ENCODE peak calls at places on chromosomes 5 and 9, in six cellular contexts. One of them, this sample, is unnamed.

GRCh38 chr9:38662763-38663593 is 42.6 kb upstream of the ANKRD18A start:
- DNase-seq in GM12878: no peak
- DNase-seq in SK-N-SH: peak; percentile 36
- DNase-seq in HepG2: no peak
- DNase-seq in HCT116: no peak
- DNase-seq in K562: no peak
- DNase-seq in this sample: no peak

GRCh38 chr9:118362596-118362995 is 658.4 kb downstream of the TLR4 start:
- DNase-seq in K562: no peak
- DNase-seq in GM12878: no peak
- DNase-seq in HepG2: no peak
- DNase-seq in SK-N-SH: no peak
- DNase-seq in HCT116: no peak
- DNase-seq in this sample: no peak

GRCh38 chr9:6686396-6686795 is 40.9 kb upstream of the GLDC start:
- DNase-seq in GM12878: no peak
- DNase-seq in HCT116: no peak
- DNase-seq in SK-N-SH: no peak
- DNase-seq in HepG2: peak; percentile 44
- DNase-seq in K562: no peak
- DNase-seq in this sample: no peak

GRCh38 chr9:128211551-128212281 is 8.5 kb downstream of the DNM1 start:
- DNase-seq in K562: no peak
- DNase-seq in HepG2: no peak
- DNase-seq in HCT116: no peak
- DNase-seq in GM12878: no peak
- DNase-seq in SK-N-SH: no peak
- DNase-seq in this sample: no peak

GRCh38 chr5:128572546-128573339 is 34.7 kb upstream of the FBN2 start:
- DNase-seq in GM12878: no peak
- DNase-seq in HCT116: no peak
- DNase-seq in K562: no peak
- DNase-seq in HepG2: no peak
- DNase-seq in SK-N-SH: no peak
- DNase-seq in this sample: no peak

GRCh38 chr9:93636667-93637066 is 60.3 kb downstream of the PHF2 start:
- DNase-seq in HCT116: no peak
- DNase-seq in GM12878: no peak
- DNase-seq in SK-N-SH: no peak
- DNase-seq in HepG2: no peak
- DNase-seq in K562: no peak
- DNase-seq in this sample: no peak

GRCh38 chr9:35756743-35757526 is 2.9 kb upstream of the MSMP start:
- DNase-seq in K562: peak; percentile 64
- DNase-seq in GM12878: no peak
- DNase-seq in HCT116: peak; percentile 38
- DNase-seq in SK-N-SH: peak; percentile 88
- DNase-seq in HepG2: peak; percentile 62
- DNase-seq in this sample: peak; percentile 33

GRCh38 chr9:4760122-4760521 is 19.1 kb upstream of the AK3 start:
- DNase-seq in K562: no peak
- DNase-seq in HepG2: no peak
- DNase-seq in GM12878: no peak
- DNase-seq in HCT116: no peak
- DNase-seq in SK-N-SH: no peak
- DNase-seq in this sample: no peak

GRCh38 chr5:96745844-96746531 is 61.8 kb downstream of the ERAP1 start:
- DNase-seq in HepG2: no peak
- DNase-seq in GM12878: no peak
- DNase-seq in HCT116: no peak
- DNase-seq in SK-N-SH: no peak
- DNase-seq in K562: no peak
- DNase-seq in this sample: no peak

GRCh38 chr9:124831642-124832364 is 21.5 kb upstream of the WDR38 start:
- DNase-seq in GM12878: no peak
- DNase-seq in HCT116: no peak
- DNase-seq in SK-N-SH: no peak
- DNase-seq in K562: no peak
- DNase-seq in HepG2: no peak
- DNase-seq in this sample: no peak

GRCh38 chr9:126916909-126917308 is 2.3 kb downstream of the RALGPS1 start:
- DNase-seq in HCT116: peak; percentile 16
- DNase-seq in SK-N-SH: no peak
- DNase-seq in K562: no peak
- DNase-seq in GM12878: no peak
- DNase-seq in HepG2: peak; percentile 48
- DNase-seq in this sample: no peak

GRCh38 chr9:113675475-113675941 is 200.6 kb upstream of the ZNF618 start:
- DNase-seq in HCT116: no peak
- DNase-seq in GM12878: no peak
- DNase-seq in SK-N-SH: no peak
- DNase-seq in K562: no peak
- DNase-seq in HepG2: no peak
- DNase-seq in this sample: no peak

GRCh38 chr5:93894471-93895354 is 153.3 kb upstream of the POU5F2 start:
- DNase-seq in HCT116: peak; percentile 10
- DNase-seq in HepG2: no peak
- DNase-seq in GM12878: no peak
- DNase-seq in K562: no peak
- DNase-seq in SK-N-SH: peak; percentile 4
- DNase-seq in this sample: no peak

DNA sequence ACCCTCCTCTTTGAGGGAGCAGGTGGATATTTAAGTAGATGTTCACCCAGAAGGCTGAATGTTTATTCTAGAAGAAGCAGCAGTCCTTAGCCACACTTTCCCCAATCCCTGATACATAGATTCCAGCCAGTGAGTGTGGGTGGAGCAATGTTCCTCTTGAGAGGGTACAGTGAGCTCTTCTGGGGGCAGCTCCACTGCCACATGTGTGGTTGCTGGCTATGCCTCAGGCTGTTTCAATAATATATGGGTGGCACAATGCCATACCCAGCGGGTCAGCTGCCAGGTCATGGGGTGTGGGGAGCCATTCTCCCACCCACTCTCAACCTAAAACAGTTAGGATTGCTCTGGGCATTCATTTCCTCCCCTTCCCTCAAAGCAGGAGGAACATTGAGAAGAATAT is 61.6 kb upstream of the DAB2 start:
- DNase-seq in HepG2: no peak
- DNase-seq in K562: no peak
- DNase-seq in SK-N-SH: no peak
- DNase-seq in GM12878: no peak
- DNase-seq in HCT116: no peak
- DNase-seq in this sample: no peak
- TF ChIP-seq POLR2AphosphoS5 in HepG2: no peak
- TF ChIP-seq POLR2AphosphoS5 in K562: no peak
- TF ChIP-seq POLR2AphosphoS5 in SK-N-SH: no peak
- TF ChIP-seq POLR2AphosphoS5 in GM12878: no peak
- TF ChIP-seq POLR2AphosphoS5 in HCT116: no peak
- TF ChIP-seq POLR2AphosphoS5 in this sample: no peak

GRCh38 chr5:22787807-22788206 is 65.3 kb downstream of the CDH12 start:
- DNase-seq in HCT116: no peak
- DNase-seq in K562: no peak
- DNase-seq in GM12878: no peak
- DNase-seq in SK-N-SH: no peak
- DNase-seq in HepG2: no peak
- DNase-seq in this sample: no peak
- TF ChIP-seq YY1 in HCT116: no peak
- TF ChIP-seq YY1 in K562: no peak
- TF ChIP-seq YY1 in GM12878: no peak
- TF ChIP-seq YY1 in SK-N-SH: no peak
- TF ChIP-seq YY1 in HepG2: no peak
- TF ChIP-seq YY1 in this sample: no peak

GRCh38 chr9:34490760-34491159 is 32.0 kb downstream of the ENHO start:
- DNase-seq in GM12878: no peak
- DNase-seq in SK-N-SH: no peak
- DNase-seq in HepG2: no peak
- DNase-seq in HCT116: no peak
- DNase-seq in K562: no peak
- DNase-seq in this sample: no peak
- H4K20me1 ChIP-seq in GM12878: no peaks in the 10 kb centered on the region
- H4K20me1 ChIP-seq in SK-N-SH: no peaks in the 10 kb centered on the region
- H4K20me1 ChIP-seq in HepG2: no peaks in the 10 kb centered on the region
- H4K20me1 ChIP-seq in HCT116: no peaks in the 10 kb centered on the region
- H4K20me1 ChIP-seq in K562: peaks cover 3% of the 10 kb centered on the region
- H4K20me1 ChIP-seq in this sample: no peaks in the 10 kb centered on the region

GRCh38 chr5:68456756-68457217 is 241.2 kb downstream of the PIK3R1 start:
- DNase-seq in SK-N-SH: no peak
- DNase-seq in HCT116: no peak
- DNase-seq in GM12878: no peak
- DNase-seq in K562: peak; percentile 62
- DNase-seq in HepG2: peak; percentile 20
- DNase-seq in this sample: no peak
- TF ChIP-seq POLR2AphosphoS5 in SK-N-SH: no peak
- TF ChIP-seq POLR2AphosphoS5 in HCT116: no peak
- TF ChIP-seq POLR2AphosphoS5 in GM12878: no peak
- TF ChIP-seq POLR2AphosphoS5 in K562: no peak
- TF ChIP-seq POLR2AphosphoS5 in HepG2: no peak
- TF ChIP-seq POLR2AphosphoS5 in this sample: no peak